ENCODE peak calls at places on chromosomes 11 and 22, in five cellular contexts. One of them, this sample, is unnamed.
A peak's percentile ranks its signal among the peaks of the same experiment; 100 is the strongest.

GRCh38 chr11:108147150-108147549 is 25.8 kb downstream of the ACAT1 start:
- DNase-seq in endothelial cell of umbilical vein: no peak
- DNase-seq in K562: no peak
- DNase-seq in MM.1S: no peak
- DNase-seq in ovary: no peak
- DNase-seq in this sample: no peak

GRCh38 chr11:59943996-59944395 is 5.8 kb downstream of the OOSP1 start:
- DNase-seq in ovary: no peak
- DNase-seq in K562: peak; percentile 16
- DNase-seq in MM.1S: no peak
- DNase-seq in endothelial cell of umbilical vein: no peak
- DNase-seq in this sample: no peak

GRCh38 chr22:38348751-38349496 is 31.7 kb upstream of the CSNK1E start:
- DNase-seq in ovary: no peak
- DNase-seq in endothelial cell of umbilical vein: no peak
- DNase-seq in K562: no peak
- DNase-seq in MM.1S: no peak
- DNase-seq in this sample: peak; percentile 48

GRCh38 chr11:120239713-120240640 is at the start of gene POU2F3:
- DNase-seq in endothelial cell of umbilical vein: no peak
- DNase-seq in ovary: no peak
- DNase-seq in K562: peak; percentile 55
- DNase-seq in MM.1S: no peak
- DNase-seq in this sample: no peak

GRCh38 chr22:33803883-33804282 is 116.4 kb downstream of the LARGE1 start:
- DNase-seq in MM.1S: no peak
- DNase-seq in endothelial cell of umbilical vein: no peak
- DNase-seq in K562: no peak
- DNase-seq in ovary: no peak
- DNase-seq in this sample: no peak

GRCh38 chr22:43955883-43956286 is 643 bp downstream of the SAMM50 start:
- DNase-seq in K562: no peak
- DNase-seq in ovary: no peak
- DNase-seq in MM.1S: peak; percentile 18
- DNase-seq in endothelial cell of umbilical vein: no peak
- DNase-seq in this sample: no peak

GRCh38 chr11:35058318-35058717 is 80.7 kb upstream of the CD44 start:
- DNase-seq in K562: no peak
- DNase-seq in MM.1S: no peak
- DNase-seq in endothelial cell of umbilical vein: no peak
- DNase-seq in ovary: no peak
- DNase-seq in this sample: no peak

GRCh38 chr11:71370020-71370747 is 78.0 kb downstream of the DHCR7 start:
- DNase-seq in MM.1S: no peak
- DNase-seq in ovary: no peak
- DNase-seq in endothelial cell of umbilical vein: no peak
- DNase-seq in K562: no peak
- DNase-seq in this sample: no peak

GRCh38 chr11:13535819-13536218 is 40.0 kb upstream of the PTH start:
- DNase-seq in K562: peak; percentile 28
- DNase-seq in MM.1S: no peak
- DNase-seq in ovary: no peak
- DNase-seq in endothelial cell of umbilical vein: no peak
- DNase-seq in this sample: no peak

GRCh38 chr11:2528301-2529050 is 83.7 kb downstream of the KCNQ1 start:
- DNase-seq in MM.1S: no peak
- DNase-seq in K562: no peak
- DNase-seq in ovary: peak; percentile 11
- DNase-seq in endothelial cell of umbilical vein: no peak
- DNase-seq in this sample: peak; percentile 47

GRCh38 chr11:75191330-75191717 is 40.4 kb downstream of the SLCO2B1 start:
- DNase-seq in endothelial cell of umbilical vein: peak; percentile 49
- DNase-seq in MM.1S: no peak
- DNase-seq in ovary: no peak
- DNase-seq in K562: no peak
- DNase-seq in this sample: no peak

GRCh38 chr11:77269484-77270123 is 31.9 kb downstream of the GDPD4 start:
- DNase-seq in MM.1S: no peak
- DNase-seq in K562: no peak
- DNase-seq in endothelial cell of umbilical vein: no peak
- DNase-seq in ovary: no peak
- DNase-seq in this sample: no peak

GRCh38 chr22:38016182-38017078 is 32.1 kb upstream of the SOX10 start:
- DNase-seq in K562: no peak
- DNase-seq in MM.1S: no peak
- DNase-seq in endothelial cell of umbilical vein: peak; percentile 74
- DNase-seq in ovary: peak; percentile 56
- DNase-seq in this sample: peak; percentile 44

GRCh38 chr11:126491092-126491491 is 135.6 kb downstream of the ST3GAL4 start:
- DNase-seq in endothelial cell of umbilical vein: no peak
- DNase-seq in MM.1S: peak; percentile 21
- DNase-seq in ovary: no peak
- DNase-seq in K562: no peak
- DNase-seq in this sample: no peak

GRCh38 chr22:48574776-48575566 is 1252.7 kb downstream of the BRD1 start:
- DNase-seq in MM.1S: peak; percentile 70
- DNase-seq in endothelial cell of umbilical vein: no peak
- DNase-seq in K562: no peak
- DNase-seq in ovary: peak; percentile 68
- DNase-seq in this sample: no peak

GRCh38 chr22:41365425-41365824 is 16.3 kb upstream of the TEF start:
- DNase-seq in endothelial cell of umbilical vein: no peak
- DNase-seq in K562: no peak
- DNase-seq in ovary: no peak
- DNase-seq in MM.1S: no peak
- DNase-seq in this sample: no peak

GRCh38 chr11:87394924-87395323 is 357.2 kb downstream of the TMEM135 start:
- DNase-seq in MM.1S: no peak
- DNase-seq in ovary: no peak
- DNase-seq in endothelial cell of umbilical vein: no peak
- DNase-seq in K562: no peak
- DNase-seq in this sample: no peak

DNA sequence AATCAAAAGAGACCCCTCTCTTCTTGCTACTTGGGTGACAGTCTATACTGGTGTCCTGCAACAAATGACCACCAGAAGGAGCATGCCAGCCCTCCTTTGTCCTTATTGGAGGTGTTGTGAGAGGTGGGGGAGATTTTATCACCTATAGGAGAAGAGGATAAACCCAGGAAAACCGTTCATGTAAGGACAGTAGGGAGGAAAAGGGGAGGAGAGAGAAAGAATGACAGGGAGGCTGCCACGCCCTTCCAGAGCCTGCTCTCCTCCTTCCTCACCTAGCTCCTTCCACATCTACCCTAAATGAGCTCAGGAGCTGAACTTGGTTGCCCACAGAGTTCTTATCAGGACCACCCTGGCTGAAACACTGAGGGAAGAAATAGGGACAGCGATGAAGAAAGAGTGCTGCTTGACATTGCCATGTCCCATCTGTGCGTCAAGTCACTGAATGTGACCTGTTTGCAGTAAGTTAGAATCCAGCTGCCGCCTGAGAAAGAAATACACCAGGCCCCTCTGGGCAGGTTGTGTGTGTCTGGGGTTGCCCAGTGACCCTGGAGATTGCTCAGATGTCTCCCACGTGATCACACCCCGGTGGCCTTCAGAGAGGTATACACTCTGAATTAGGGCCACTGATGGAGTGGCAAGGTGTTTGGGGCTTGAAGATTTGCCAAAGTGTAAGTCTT is 40.4 kb upstream of the ETS1 start:
- DNase-seq in K562: no peak
- DNase-seq in endothelial cell of umbilical vein: no peak
- DNase-seq in ovary: no peak
- DNase-seq in MM.1S: no peak
- DNase-seq in this sample: no peak
- H3K4me1 ChIP-seq in K562: no peaks in the 10 kb centered on the region
- H3K4me1 ChIP-seq in endothelial cell of umbilical vein: peaks cover 8% of the 10 kb centered on the region
- H3K4me1 ChIP-seq in ovary: no peaks in the 10 kb centered on the region
- H3K4me1 ChIP-seq in MM.1S: peaks cover 51% of the 10 kb centered on the region
- H3K4me1 ChIP-seq in this sample: peaks cover 3% of the 10 kb centered on the region

DNA sequence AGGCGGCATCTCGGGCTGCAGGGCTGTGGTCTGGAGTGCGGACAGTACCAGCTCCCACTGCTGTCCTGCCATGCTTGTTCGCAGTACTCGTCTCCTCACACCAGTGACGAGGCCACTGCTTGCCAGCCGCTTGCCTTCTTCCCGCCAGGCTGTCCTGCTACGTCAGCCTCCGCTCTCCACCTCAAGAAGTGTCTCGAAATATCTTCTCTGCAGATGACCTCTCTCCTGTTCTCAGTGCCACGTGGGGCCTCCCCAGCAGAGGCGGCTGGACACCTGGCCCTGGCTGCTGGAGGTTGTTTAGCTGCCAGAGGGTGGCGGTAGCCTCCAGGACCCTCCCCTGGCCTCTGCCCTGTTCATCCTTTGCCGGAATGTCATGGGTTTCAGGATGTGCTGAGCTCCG is 3.1 kb upstream of the CCDC188 start:
- DNase-seq in endothelial cell of umbilical vein: no peak
- DNase-seq in K562: peak; percentile 61
- DNase-seq in ovary: no peak
- DNase-seq in MM.1S: no peak
- DNase-seq in this sample: no peak
- TF ChIP-seq CTCF in endothelial cell of umbilical vein: no peak
- TF ChIP-seq CTCF in K562: peak; percentile 56
- TF ChIP-seq CTCF in ovary: no peak
- TF ChIP-seq CTCF in MM.1S: no peak
- TF ChIP-seq CTCF in this sample: no peak

GRCh38 chr22:35835267-35835997 is 117.8 kb downstream of the APOL5 start:
- DNase-seq in MM.1S: no peak
- DNase-seq in K562: no peak
- DNase-seq in ovary: no peak
- DNase-seq in endothelial cell of umbilical vein: peak; percentile 67
- DNase-seq in this sample: no peak

GRCh38 chr22:35837328-35837727 is 119.7 kb downstream of the APOL5 start:
- DNase-seq in K562: no peak
- DNase-seq in MM.1S: no peak
- DNase-seq in endothelial cell of umbilical vein: peak; percentile 43
- DNase-seq in ovary: no peak
- DNase-seq in this sample: no peak

GRCh38 chr22:35830305-35830704 is 112.6 kb downstream of the APOL5 start:
- DNase-seq in endothelial cell of umbilical vein: no peak
- DNase-seq in MM.1S: no peak
- DNase-seq in ovary: no peak
- DNase-seq in K562: no peak
- DNase-seq in this sample: no peak

GRCh38 chr22:35835998-35836691 is 118.5 kb downstream of the APOL5 start:
- DNase-seq in endothelial cell of umbilical vein: peak; percentile 83
- DNase-seq in MM.1S: no peak
- DNase-seq in K562: no peak
- DNase-seq in ovary: peak; percentile 55
- DNase-seq in this sample: peak; percentile 51

DNA sequence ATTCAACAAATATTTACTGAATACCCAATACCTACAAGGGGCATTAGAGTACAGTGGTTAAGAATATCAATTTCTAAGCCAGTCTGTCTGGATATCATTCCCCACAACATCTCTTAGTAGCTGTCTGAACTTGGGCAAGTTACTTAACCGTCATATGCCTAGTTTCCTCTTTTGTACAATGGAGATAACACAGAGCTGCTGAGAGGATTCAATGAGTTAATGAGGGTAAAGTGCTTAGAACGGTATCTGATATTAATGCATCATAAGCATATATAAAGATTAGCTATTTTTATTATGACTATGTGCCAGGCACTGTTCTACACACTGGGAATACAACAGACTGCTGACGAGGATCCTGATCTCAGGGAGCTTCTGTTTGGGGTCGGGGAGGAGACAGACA is 116.4 kb downstream of the APOL5 start:
- DNase-seq in endothelial cell of umbilical vein: peak; percentile 10
- DNase-seq in ovary: no peak
- DNase-seq in MM.1S: no peak
- DNase-seq in K562: no peak
- DNase-seq in this sample: no peak
- H3K4me3 ChIP-seq in endothelial cell of umbilical vein: no peak overlapping the region
- H3K4me3 ChIP-seq in ovary: no peak overlapping the region
- H3K4me3 ChIP-seq in MM.1S: no peak overlapping the region
- H3K4me3 ChIP-seq in K562: no peak overlapping the region
- H3K4me3 ChIP-seq in this sample: peak overlapping the region; percentile 7

GRCh38 chr22:29722587-29722986 is 2.8 kb downstream of the CABP7 start:
- DNase-seq in ovary: no peak
- DNase-seq in K562: no peak
- DNase-seq in MM.1S: no peak
- DNase-seq in endothelial cell of umbilical vein: no peak
- DNase-seq in this sample: peak; percentile 27
- H3K4me1 ChIP-seq in ovary: no peaks in the 10 kb centered on the region
- H3K4me1 ChIP-seq in K562: peaks cover 14% of the 10 kb centered on the region
- H3K4me1 ChIP-seq in MM.1S: no peaks in the 10 kb centered on the region
- H3K4me1 ChIP-seq in endothelial cell of umbilical vein: no peaks in the 10 kb centered on the region
- H3K4me1 ChIP-seq in this sample: peaks cover 10% of the 10 kb centered on the region

GRCh38 chr22:35380537-35381423 is at the start of gene HMOX1:
- DNase-seq in MM.1S: peak; percentile 88
- DNase-seq in ovary: peak; percentile 93
- DNase-seq in K562: no peak
- DNase-seq in endothelial cell of umbilical vein: peak; percentile 86
- DNase-seq in this sample: peak; percentile 94
- TF ChIP-seq CTCF in MM.1S: peak; percentile 23
- TF ChIP-seq CTCF in ovary: no peak
- TF ChIP-seq CTCF in K562: no peak
- TF ChIP-seq CTCF in endothelial cell of umbilical vein: no peak
- TF ChIP-seq CTCF in this sample: no peak

DNA sequence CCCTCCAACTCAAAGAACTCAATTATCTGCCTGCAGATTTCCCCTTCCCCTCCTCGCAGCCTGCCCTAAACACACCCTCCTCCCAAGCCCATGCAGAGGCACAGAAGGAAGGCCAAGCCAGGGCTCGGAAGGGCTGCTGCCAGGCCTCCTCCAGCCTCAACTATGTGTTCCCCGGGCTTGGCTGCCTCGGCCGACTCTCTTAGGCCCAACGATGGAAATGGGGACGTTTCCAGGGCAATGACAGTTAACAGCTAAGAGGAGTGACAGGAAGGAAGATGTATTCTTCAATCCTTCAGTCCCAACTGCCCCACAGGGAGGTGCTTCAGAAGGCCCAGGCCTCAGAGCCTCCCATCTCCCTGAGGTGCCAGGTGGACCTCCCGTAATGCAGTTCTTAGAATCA is 104.0 kb upstream of the AKIP1 start:
- DNase-seq in MM.1S: no peak
- DNase-seq in endothelial cell of umbilical vein: no peak
- DNase-seq in ovary: no peak
- DNase-seq in K562: no peak
- DNase-seq in this sample: no peak
- H3K4me3 ChIP-seq in MM.1S: no peak overlapping the region
- H3K4me3 ChIP-seq in endothelial cell of umbilical vein: no peak overlapping the region
- H3K4me3 ChIP-seq in ovary: peak overlapping the region; percentile 76
- H3K4me3 ChIP-seq in K562: no peak overlapping the region
- H3K4me3 ChIP-seq in this sample: no peak overlapping the region

GRCh38 chr11:19722702-19723101 is 10.1 kb downstream of the NAV2 start:
- DNase-seq in MM.1S: no peak
- DNase-seq in endothelial cell of umbilical vein: no peak
- DNase-seq in K562: no peak
- DNase-seq in ovary: no peak
- DNase-seq in this sample: no peak
- H3K4me1 ChIP-seq in MM.1S: peaks cover 9% of the 10 kb centered on the region
- H3K4me1 ChIP-seq in endothelial cell of umbilical vein: peaks cover 25% of the 10 kb centered on the region
- H3K4me1 ChIP-seq in K562: no peaks in the 10 kb centered on the region
- H3K4me1 ChIP-seq in ovary: no peaks in the 10 kb centered on the region
- H3K4me1 ChIP-seq in this sample: no peaks in the 10 kb centered on the region